ENCODE peak calls at places on chromosome 16, in ten cellular contexts. G is CD4-positive, alpha-beta T cell; P is CD8-positive, alpha-beta T cell; A is cardiac fibroblast; S is K562; W is omental fat pad; R is breast epithelium; E is right lobe of liver; X is psoas muscle; V is RWPE1. B is an unnamed sample.

GRCh38 chr16:1122031-1122765 is 26.2 kb upstream of the C1QTNF8 start:
- DNase-seq in G (no peak), E (no peak), A (no peak), R (no peak), P (no peak), X (no peak), V (no peak), S (no peak), W (no peak), B (no peak)

GRCh38 chr16:90046971-90047713 is 27.9 kb upstream of the DBNDD1 start:
- DNase-seq in S (peak), V (no peak), P (no peak), A (peak), X (peak), G (no peak), E (peak), R (peak), W (peak), B (no peak)

GRCh38 chr16:80007216-80007615 is 406.7 kb upstream of the MAF start:
- DNase-seq in G (no peak), A (no peak), S (no peak), X (no peak), R (no peak), E (no peak), W (no peak), V (no peak), P (no peak), B (no peak)

GRCh38 chr16:79283578-79283977 is 317.0 kb downstream of the MAF start:
- DNase-seq in E (peak), X (no peak), P (no peak), V (no peak), G (no peak), W (no peak), A (no peak), R (no peak), S (no peak), B (no peak)

GRCh38 chr16:84040206-84040822 is 2.3 kb downstream of the SLC38A8 start:
- DNase-seq in S (no peak), W (no peak), E (no peak), R (no peak), V (no peak), G (no peak), P (no peak), X (no peak), A (no peak), B (peak)

GRCh38 chr16:79348521-79349306 is 251.8 kb downstream of the MAF start:
- DNase-seq in V (no peak), E (no peak), W (no peak), G (no peak), P (no peak), R (no peak), A (no peak), S (no peak), X (no peak), B (no peak)

GRCh38 chr16:78503501-78504110 is 404.2 kb downstream of the WWOX start:
- DNase-seq in X (no peak), G (no peak), V (peak), S (peak), W (no peak), E (peak), P (no peak), R (no peak), A (peak), B (no peak)

GRCh38 chr16:29030086-29030840 is 45.4 kb downstream of the LAT start:
- DNase-seq in P (no peak), G (no peak), A (no peak), R (no peak), E (no peak), W (no peak), S (no peak), X (no peak), V (no peak), B (no peak)

GRCh38 chr16:64669573-64669972 is 452.3 kb downstream of the CDH11 start:
- DNase-seq in G (no peak), A (no peak), R (no peak), E (no peak), X (no peak), W (no peak), P (no peak), S (no peak), V (no peak), B (no peak)

GRCh38 chr16:4200000-4200780 is 41.7 kb downstream of the SRL start:
- DNase-seq in P (no peak), G (no peak), W (peak), V (peak), X (peak), E (peak), R (peak), S (peak), A (peak), B (no peak)

GRCh38 chr16:19882186-19882585 is 2.5 kb downstream of the GPRC5B start:
- DNase-seq in A (no peak), V (no peak), R (no peak), S (no peak), G (no peak), P (no peak), W (no peak), X (no peak), E (no peak), B (no peak)

GRCh38 chr16:27230562-27230991 is 27.3 kb downstream of the KDM8 start:
- DNase-seq in W (no peak), S (no peak), P (peak), A (no peak), E (no peak), R (no peak), V (no peak), X (no peak), G (peak), B (peak)

GRCh38 chr16:22948603-22949368 is 134.8 kb downstream of the HS3ST2 start:
- DNase-seq in V (peak), P (no peak), E (peak), X (peak), W (peak), R (peak), S (peak), A (peak), G (peak), B (no peak)

GRCh38 chr16:56999409-57000270 is 10.3 kb downstream of the NLRC5 start:
- DNase-seq in E (peak), S (no peak), A (no peak), X (no peak), W (no peak), R (no peak), G (no peak), P (no peak), V (no peak), B (no peak)

GRCh38 chr16:85614338-85615013 is 1.4 kb downstream of the GSE1 start:
- DNase-seq in W (no peak), G (no peak), S (peak), X (no peak), E (peak), R (no peak), V (peak), A (no peak), P (no peak), B (no peak)

GRCh38 chr16:20866161-20866772 is 33.9 kb downstream of the DCUN1D3 start:
- DNase-seq in S (peak), E (no peak), R (no peak), P (no peak), V (peak), W (peak), X (no peak), A (peak), G (no peak), B (no peak)

GRCh38 chr16:86061318-86061695 is 162.3 kb downstream of the IRF8 start:
- DNase-seq in E (no peak), R (no peak), A (no peak), P (no peak), S (no peak), V (no peak), X (no peak), W (no peak), G (no peak), B (peak)

GRCh38 chr16:88326611-88327485 is 55.9 kb upstream of the ZNF469 start:
- DNase-seq in P (no peak), X (peak), W (no peak), A (no peak), G (no peak), V (no peak), S (no peak), E (no peak), R (no peak), B (no peak)

DNA sequence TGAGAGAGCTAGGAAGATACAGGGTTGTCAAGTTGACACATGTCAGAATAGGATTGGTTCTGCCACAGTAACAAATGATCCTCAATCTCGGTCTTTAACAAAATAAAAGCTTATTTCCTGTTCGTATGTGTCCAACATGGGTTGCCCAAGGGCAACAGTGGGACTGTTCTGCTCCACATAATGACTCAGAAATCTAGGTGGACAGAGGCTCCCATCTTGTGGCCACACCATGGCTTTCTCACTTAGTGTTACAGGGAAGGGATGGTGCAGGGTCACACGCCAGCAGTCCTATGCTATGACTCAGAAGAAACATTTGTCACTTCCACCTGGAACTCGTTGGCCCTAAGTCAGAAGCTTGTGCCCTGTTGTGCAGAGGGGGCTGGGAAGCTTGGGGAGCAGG is 364.9 kb downstream of the SNX29 start:
- DNase-seq in W (no peak), E (no peak), G (no peak), A (peak), P (no peak), S (no peak), X (no peak), R (no peak), V (no peak), B (no peak)
- TF ChIP-seq CTCF in W (no peak), E (no peak), G (no peak), A (peak), P (no peak), S (peak), X (peak), R (no peak), V (no peak), B (peak)

GRCh38 chr16:73054732-73055481 is 7.0 kb upstream of the ZFHX3 start:
- DNase-seq in X (no peak), A (peak), G (no peak), P (no peak), E (no peak), V (no peak), R (no peak), S (no peak), W (no peak), B (no peak)

GRCh38 chr16:73052441-73053030 is 4.6 kb upstream of the ZFHX3 start:
- DNase-seq in S (no peak), E (no peak), A (no peak), W (no peak), R (no peak), G (no peak), X (no peak), V (no peak), P (no peak), B (no peak)

GRCh38 chr16:73053038-73053378 is 5.1 kb upstream of the ZFHX3 start:
- DNase-seq in V (no peak), P (no peak), R (no peak), S (no peak), X (no peak), W (no peak), G (no peak), E (no peak), A (no peak), B (no peak)

GRCh38 chr16:73054131-73054496 is 6.2 kb upstream of the ZFHX3 start:
- DNase-seq in S (no peak), X (peak), P (no peak), W (no peak), E (no peak), V (no peak), A (peak), G (no peak), R (no peak), B (no peak)

DNA sequence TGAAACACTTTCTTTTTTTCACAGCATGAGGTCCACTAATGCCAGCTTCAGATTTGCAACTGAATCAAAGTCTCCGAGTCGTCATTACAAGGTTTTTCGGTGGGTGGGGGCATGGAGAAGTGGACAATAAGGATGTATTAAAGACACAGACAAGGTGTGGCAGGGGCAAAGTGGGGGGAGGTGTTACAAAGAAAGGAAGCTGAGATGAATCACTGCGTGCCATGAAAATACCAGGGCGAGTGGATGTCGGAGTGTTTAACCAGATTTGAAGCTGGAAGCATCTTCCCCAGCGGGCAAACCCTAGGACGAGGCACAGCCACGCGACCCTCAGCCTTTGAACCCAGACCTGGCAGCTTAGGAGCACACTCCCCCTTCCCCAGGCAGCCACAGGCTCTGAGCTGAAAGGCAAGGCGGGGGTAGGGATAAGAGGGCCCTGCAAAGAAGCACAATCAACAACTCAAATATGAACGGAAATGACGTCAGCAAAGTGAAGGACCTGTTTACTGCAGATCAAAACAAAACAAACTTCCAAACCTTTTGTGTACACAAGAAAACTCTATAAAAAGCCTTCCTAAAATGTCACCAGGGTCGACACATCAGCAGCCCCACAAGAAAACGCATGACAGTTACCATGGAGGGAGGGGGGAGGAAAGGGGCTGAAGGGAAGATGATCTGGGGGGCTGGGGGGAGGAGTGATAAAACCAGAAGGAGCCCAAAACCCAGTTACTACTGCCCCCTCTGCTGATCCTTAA is 5.6 kb upstream of the ZFHX3 start:
- DNase-seq in S (no peak), G (no peak), P (no peak), V (peak), W (no peak), A (peak), R (no peak), X (peak), E (no peak), B (no peak)
- TF ChIP-seq CTCF in S (no peak), G (no peak), P (no peak), V (no peak), W (no peak), A (no peak), R (no peak), X (no peak), E (no peak), B (peak)

GRCh38 chr16:55053071-55053415 is 122.4 kb downstream of the IRX5 start:
- DNase-seq in V (no peak), W (no peak), X (no peak), G (no peak), R (no peak), P (no peak), E (no peak), A (no peak), S (no peak), B (no peak)

GRCh38 chr16:55056585-55057520 is 126.2 kb downstream of the IRX5 start:
- DNase-seq in R (no peak), E (no peak), W (no peak), P (no peak), V (no peak), X (no peak), A (no peak), S (no peak), G (no peak), B (no peak)

GRCh38 chr16:55057866-55058265 is 127.2 kb downstream of the IRX5 start:
- DNase-seq in E (no peak), S (no peak), G (no peak), P (no peak), X (no peak), W (no peak), V (no peak), A (no peak), R (no peak), B (no peak)

GRCh38 chr16:55052335-55053070 is 121.8 kb downstream of the IRX5 start:
- DNase-seq in A (no peak), E (no peak), S (no peak), V (no peak), X (no peak), P (no peak), W (no peak), R (no peak), G (no peak), B (no peak)

GRCh38 chr16:55055262-55055661 is 124.6 kb downstream of the IRX5 start:
- DNase-seq in R (no peak), A (no peak), W (no peak), G (no peak), E (no peak), P (no peak), S (no peak), X (no peak), V (no peak), B (no peak)
- TF ChIP-seq CTCF in R (no peak), A (no peak), W (no peak), G (no peak), E (no peak), P (no peak), S (no peak), X (no peak), V (no peak), B (no peak)

GRCh38 chr16:65710107-65710506 is 588.2 kb upstream of the CDH11 start:
- DNase-seq in A (no peak), V (no peak), E (no peak), W (no peak), G (no peak), X (no peak), R (no peak), P (no peak), S (no peak), B (no peak)

GRCh38 chr16:65702707-65703402 is 581.0 kb upstream of the CDH11 start:
- DNase-seq in V (no peak), R (no peak), S (no peak), X (no peak), W (no peak), P (no peak), A (no peak), G (no peak), E (no peak), B (no peak)

GRCh38 chr16:65698943-65699342 is 577.1 kb upstream of the CDH11 start:
- DNase-seq in X (no peak), S (no peak), G (no peak), W (no peak), A (peak), P (no peak), V (no peak), R (no peak), E (no peak), B (no peak)

GRCh38 chr16:65700599-65700998 is 578.7 kb upstream of the CDH11 start:
- DNase-seq in X (no peak), E (no peak), A (peak), S (no peak), G (no peak), R (no peak), P (no peak), W (no peak), V (no peak), B (no peak)

DNA sequence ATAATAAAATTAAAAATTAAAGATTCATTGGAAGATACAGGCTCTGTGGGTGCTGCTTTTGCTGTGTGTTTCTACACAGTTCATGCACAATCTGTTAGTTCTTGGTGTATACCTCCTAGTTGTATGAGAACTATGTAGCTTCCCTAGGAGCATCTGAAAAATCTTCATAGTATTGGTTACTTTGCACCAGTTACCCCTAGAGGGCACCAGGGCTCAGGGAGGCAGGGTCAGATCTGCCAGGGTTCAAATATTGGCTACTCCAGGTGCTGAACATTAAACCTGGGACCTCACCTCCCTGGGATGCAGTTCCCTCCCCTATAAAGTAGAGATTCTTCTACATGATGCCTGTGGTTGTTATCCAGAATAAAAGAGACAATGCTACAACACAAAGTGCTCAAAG is 583.0 kb upstream of the CDH11 start:
- DNase-seq in R (no peak), E (no peak), W (no peak), A (no peak), G (no peak), X (no peak), V (no peak), S (no peak), P (no peak), B (no peak)
- TF ChIP-seq CTCF in R (no peak), E (peak), W (no peak), A (peak), G (no peak), X (no peak), V (no peak), S (peak), P (no peak), B (peak)

GRCh38 chr16:24409045-24409444 is 130.3 kb upstream of the RBBP6 start:
- DNase-seq in S (no peak), R (no peak), X (no peak), P (no peak), W (no peak), E (no peak), V (peak), G (no peak), A (no peak), B (no peak)
- TF ChIP-seq CTCF in S (peak), R (no peak), X (no peak), P (no peak), W (no peak), E (no peak), V (no peak), G (no peak), A (no peak), B (no peak)